ENCODE peak calls at places on chromosomes 1 and 21, in six cellular contexts. T, P, W, M, B and K are unnamed samples.

GRCh38 chr1:24438423-24438901 is 22.9 kb downstream of the NIPAL3 start:
- DNase-seq in P (no peak), T (no peak), M (peak), B (no peak), W (no peak), K (no peak)

GRCh38 chr1:37792943-37793686 is 532 bp upstream of the MANEAL start:
- DNase-seq in T (no peak), M (no peak), B (no peak), W (no peak), P (no peak), K (no peak)

GRCh38 chr1:43979528-43980254 is 681 bp downstream of the B4GALT2 start:
- DNase-seq in P (no peak), W (peak), M (peak), B (no peak), T (peak), K (no peak)

GRCh38 chr1:219940707-219941106 is 12.3 kb upstream of the SLC30A10 start:
- DNase-seq in B (no peak), M (no peak), T (no peak), P (no peak), W (no peak), K (no peak)

GRCh38 chr1:7856345-7856744 is 3.5 kb upstream of the UTS2 start:
- DNase-seq in T (no peak), W (no peak), M (peak), P (no peak), B (no peak), K (peak)

GRCh38 chr21:45262041-45262581 is 25.6 kb downstream of the POFUT2 start:
- DNase-seq in P (no peak), W (no peak), T (no peak), M (no peak), B (no peak), K (no peak)

GRCh38 chr1:23148084-23148483 is 20.6 kb downstream of the LUZP1 start:
- DNase-seq in B (no peak), P (no peak), T (no peak), W (no peak), M (no peak), K (no peak)

GRCh38 chr1:54475357-54476230 is 69.4 kb upstream of the SSBP3 start:
- DNase-seq in M (no peak), W (no peak), B (no peak), P (no peak), T (no peak), K (no peak)

GRCh38 chr1:116167625-116168276 is 56.6 kb downstream of the MAB21L3 start:
- DNase-seq in T (peak), M (no peak), W (no peak), B (no peak), P (no peak), K (no peak)